ENCODE peak calls at places on chromosomes 4 and X, in nine cellular contexts. One of them, this sample, is unnamed.

GRCh38 chrX:56228914-56229313 is 3.2 kb upstream of the KLF8 start:
- DNase-seq in HCT116: no peak
- DNase-seq in CD8-positive, alpha-beta T cell: no peak
- DNase-seq in cardiac muscle cell: no peak
- DNase-seq in IMR-90: no peak
- DNase-seq in right lobe of liver: no peak
- DNase-seq in ovary: no peak
- DNase-seq in heart right ventricle: peak
- DNase-seq in uterus: no peak
- DNase-seq in this sample: no peak

GRCh38 chrX:9465380-9466114 is 689 bp downstream of the TBL1X start:
- DNase-seq in HCT116: no peak
- DNase-seq in CD8-positive, alpha-beta T cell: no peak
- DNase-seq in cardiac muscle cell: no peak
- DNase-seq in IMR-90: no peak
- DNase-seq in right lobe of liver: peak
- DNase-seq in ovary: peak
- DNase-seq in heart right ventricle: peak
- DNase-seq in uterus: no peak
- DNase-seq in this sample: peak

GRCh38 chr4:92170340-92170739 is 133.4 kb upstream of the GRID2 start:
- DNase-seq in HCT116: no peak
- DNase-seq in CD8-positive, alpha-beta T cell: no peak
- DNase-seq in cardiac muscle cell: no peak
- DNase-seq in IMR-90: no peak
- DNase-seq in right lobe of liver: no peak
- DNase-seq in ovary: no peak
- DNase-seq in heart right ventricle: no peak
- DNase-seq in uterus: no peak
- DNase-seq in this sample: no peak

GRCh38 chr4:141350122-141350904 is 129.6 kb downstream of the ZNF330 start:
- DNase-seq in HCT116: no peak
- DNase-seq in CD8-positive, alpha-beta T cell: no peak
- DNase-seq in cardiac muscle cell: peak
- DNase-seq in IMR-90: peak
- DNase-seq in right lobe of liver: peak
- DNase-seq in ovary: no peak
- DNase-seq in heart right ventricle: no peak
- DNase-seq in uterus: peak
- DNase-seq in this sample: peak

GRCh38 chr4:78940752-78941151 is 1.5 kb upstream of the PAQR3 start:
- DNase-seq in HCT116: no peak
- DNase-seq in CD8-positive, alpha-beta T cell: no peak
- DNase-seq in cardiac muscle cell: no peak
- DNase-seq in IMR-90: no peak
- DNase-seq in right lobe of liver: no peak
- DNase-seq in ovary: no peak
- DNase-seq in heart right ventricle: no peak
- DNase-seq in uterus: no peak
- DNase-seq in this sample: no peak

GRCh38 chrX:5632061-5632614 is 596.5 kb downstream of the NLGN4X start:
- DNase-seq in HCT116: no peak
- DNase-seq in CD8-positive, alpha-beta T cell: no peak
- DNase-seq in cardiac muscle cell: no peak
- DNase-seq in IMR-90: no peak
- DNase-seq in right lobe of liver: no peak
- DNase-seq in ovary: no peak
- DNase-seq in heart right ventricle: no peak
- DNase-seq in uterus: no peak
- DNase-seq in this sample: no peak

GRCh38 chr4:33959519-33959918 is 2284.8 kb downstream of the ARAP2 start:
- DNase-seq in HCT116: no peak
- DNase-seq in CD8-positive, alpha-beta T cell: no peak
- DNase-seq in cardiac muscle cell: peak
- DNase-seq in IMR-90: no peak
- DNase-seq in right lobe of liver: no peak
- DNase-seq in ovary: no peak
- DNase-seq in heart right ventricle: no peak
- DNase-seq in uterus: no peak
- DNase-seq in this sample: no peak

GRCh38 chr4:3851211-3851610 is 85.0 kb downstream of the ADRA2C start:
- DNase-seq in HCT116: no peak
- DNase-seq in CD8-positive, alpha-beta T cell: no peak
- DNase-seq in cardiac muscle cell: no peak
- DNase-seq in IMR-90: peak
- DNase-seq in right lobe of liver: no peak
- DNase-seq in ovary: no peak
- DNase-seq in heart right ventricle: no peak
- DNase-seq in uterus: no peak
- DNase-seq in this sample: no peak

GRCh38 chrX:29530520-29530919 is 684.8 kb upstream of the MAGEB2 start:
- DNase-seq in HCT116: no peak
- DNase-seq in CD8-positive, alpha-beta T cell: no peak
- DNase-seq in cardiac muscle cell: peak
- DNase-seq in IMR-90: peak
- DNase-seq in right lobe of liver: no peak
- DNase-seq in ovary: no peak
- DNase-seq in heart right ventricle: no peak
- DNase-seq in uterus: no peak
- DNase-seq in this sample: peak

GRCh38 chr4:87916636-87917035 is 58.9 kb upstream of the SPP1 start:
- DNase-seq in HCT116: no peak
- DNase-seq in CD8-positive, alpha-beta T cell: no peak
- DNase-seq in cardiac muscle cell: peak
- DNase-seq in IMR-90: no peak
- DNase-seq in right lobe of liver: no peak
- DNase-seq in ovary: no peak
- DNase-seq in heart right ventricle: no peak
- DNase-seq in uterus: no peak
- DNase-seq in this sample: no peak

GRCh38 chr4:140666889-140667614 is 89.1 kb downstream of the TBC1D9 start:
- DNase-seq in HCT116: no peak
- DNase-seq in CD8-positive, alpha-beta T cell: no peak
- DNase-seq in cardiac muscle cell: no peak
- DNase-seq in IMR-90: no peak
- DNase-seq in right lobe of liver: peak
- DNase-seq in ovary: no peak
- DNase-seq in heart right ventricle: no peak
- DNase-seq in uterus: no peak
- DNase-seq in this sample: no peak

GRCh38 chr4:72110886-72111285 is 79.1 kb downstream of the NPFFR2 start:
- DNase-seq in HCT116: no peak
- DNase-seq in CD8-positive, alpha-beta T cell: no peak
- DNase-seq in cardiac muscle cell: no peak
- DNase-seq in IMR-90: no peak
- DNase-seq in right lobe of liver: no peak
- DNase-seq in ovary: no peak
- DNase-seq in heart right ventricle: no peak
- DNase-seq in uterus: no peak
- DNase-seq in this sample: no peak

GRCh38 chr4:7390366-7390765 is 44.4 kb downstream of the PSAPL1 start:
- DNase-seq in HCT116: no peak
- DNase-seq in CD8-positive, alpha-beta T cell: no peak
- DNase-seq in cardiac muscle cell: no peak
- DNase-seq in IMR-90: no peak
- DNase-seq in right lobe of liver: no peak
- DNase-seq in ovary: no peak
- DNase-seq in heart right ventricle: no peak
- DNase-seq in uterus: no peak
- DNase-seq in this sample: no peak

GRCh38 chr4:117134386-117134785 is 49.0 kb upstream of the TRAM1L1 start:
- DNase-seq in HCT116: peak
- DNase-seq in CD8-positive, alpha-beta T cell: no peak
- DNase-seq in cardiac muscle cell: peak
- DNase-seq in IMR-90: peak
- DNase-seq in right lobe of liver: no peak
- DNase-seq in ovary: no peak
- DNase-seq in heart right ventricle: no peak
- DNase-seq in uterus: no peak
- DNase-seq in this sample: peak

GRCh38 chr4:2251795-2252529 is 9.9 kb downstream of the MXD4 start:
- DNase-seq in HCT116: no peak
- DNase-seq in CD8-positive, alpha-beta T cell: no peak
- DNase-seq in cardiac muscle cell: no peak
- DNase-seq in IMR-90: no peak
- DNase-seq in right lobe of liver: peak
- DNase-seq in ovary: no peak
- DNase-seq in heart right ventricle: no peak
- DNase-seq in uterus: no peak
- DNase-seq in this sample: no peak

GRCh38 chr4:7206856-7207567 is 14.7 kb downstream of the SORCS2 start:
- DNase-seq in HCT116: no peak
- DNase-seq in CD8-positive, alpha-beta T cell: no peak
- DNase-seq in cardiac muscle cell: peak
- DNase-seq in IMR-90: peak
- DNase-seq in right lobe of liver: peak
- DNase-seq in ovary: peak
- DNase-seq in heart right ventricle: peak
- DNase-seq in uterus: peak
- DNase-seq in this sample: peak

GRCh38 chr4:100547541-100548208 is 29.9 kb upstream of the EMCN start:
- DNase-seq in HCT116: no peak
- DNase-seq in CD8-positive, alpha-beta T cell: no peak
- DNase-seq in cardiac muscle cell: no peak
- DNase-seq in IMR-90: no peak
- DNase-seq in right lobe of liver: no peak
- DNase-seq in ovary: no peak
- DNase-seq in heart right ventricle: no peak
- DNase-seq in uterus: no peak
- DNase-seq in this sample: no peak

GRCh38 chr4:153788419-153789276 is at the start of gene SFRP2:
- DNase-seq in HCT116: no peak
- DNase-seq in CD8-positive, alpha-beta T cell: no peak
- DNase-seq in cardiac muscle cell: no peak
- DNase-seq in IMR-90: no peak
- DNase-seq in right lobe of liver: peak
- DNase-seq in ovary: no peak
- DNase-seq in heart right ventricle: no peak
- DNase-seq in uterus: no peak
- DNase-seq in this sample: no peak
- H3K27ac ChIP-seq in HCT116: no peak
- H3K27ac ChIP-seq in CD8-positive, alpha-beta T cell: no peak
- H3K27ac ChIP-seq in cardiac muscle cell: no peak
- H3K27ac ChIP-seq in IMR-90: no peak
- H3K27ac ChIP-seq in right lobe of liver: no peak
- H3K27ac ChIP-seq in ovary: no peak
- H3K27ac ChIP-seq in heart right ventricle: no peak
- H3K27ac ChIP-seq in uterus: no peak
- H3K27ac ChIP-seq in this sample: no peak

DNA sequence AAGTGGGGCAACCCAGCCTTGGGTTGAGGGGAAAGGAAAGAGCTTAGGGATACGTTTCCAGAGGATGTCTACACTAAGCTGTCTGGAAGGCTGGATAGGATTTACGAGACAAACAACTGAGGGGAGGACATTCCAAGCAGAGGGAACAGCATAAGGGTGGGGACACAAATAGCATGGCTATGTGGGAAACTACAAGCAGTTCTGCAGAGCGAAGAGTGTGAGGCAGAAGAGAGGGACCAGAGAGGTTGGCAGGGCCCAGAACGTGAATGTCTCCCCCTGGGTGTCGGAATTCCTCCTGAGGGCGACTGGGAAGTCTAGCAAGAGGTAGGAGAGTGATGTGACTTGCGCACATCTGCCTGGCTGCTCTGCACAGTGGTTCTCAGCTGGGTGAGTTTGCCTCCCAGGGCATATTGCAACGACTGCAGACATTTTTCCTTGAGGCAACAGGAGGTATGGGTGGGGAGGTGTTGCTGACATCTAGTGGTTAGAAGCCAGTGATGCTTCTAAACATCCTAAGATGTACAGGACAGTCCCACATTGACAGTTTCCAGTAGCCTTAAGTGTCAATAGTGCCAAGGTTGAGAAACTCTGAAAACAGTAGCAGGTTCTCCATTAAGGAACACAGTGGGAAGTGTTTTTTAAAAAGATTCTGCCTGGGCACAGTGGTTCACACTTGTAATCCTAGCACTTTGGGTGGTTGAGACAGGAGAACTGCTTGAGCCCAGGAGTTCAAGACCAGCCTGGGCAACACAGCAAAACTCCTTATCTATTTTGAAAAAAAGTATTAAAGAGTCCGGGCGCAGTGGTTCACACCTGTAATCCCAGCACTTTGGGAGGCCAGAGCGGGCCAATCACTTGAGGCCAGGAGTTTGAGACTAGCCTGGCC is 9.2 kb downstream of the NDUFA1 start:
- DNase-seq in HCT116: peak
- DNase-seq in CD8-positive, alpha-beta T cell: no peak
- DNase-seq in cardiac muscle cell: peak
- DNase-seq in IMR-90: peak
- DNase-seq in right lobe of liver: no peak
- DNase-seq in ovary: no peak
- DNase-seq in heart right ventricle: peak
- DNase-seq in uterus: no peak
- DNase-seq in this sample: peak
- TF ChIP-seq CTCF in HCT116: peak
- TF ChIP-seq CTCF in CD8-positive, alpha-beta T cell: peak
- TF ChIP-seq CTCF in cardiac muscle cell: peak
- TF ChIP-seq CTCF in IMR-90: peak
- TF ChIP-seq CTCF in right lobe of liver: peak
- TF ChIP-seq CTCF in ovary: peak
- TF ChIP-seq CTCF in heart right ventricle: peak
- TF ChIP-seq CTCF in uterus: peak
- TF ChIP-seq CTCF in this sample: peak

GRCh38 chrX:86436116-86436515 is 287.9 kb downstream of the DACH2 start:
- DNase-seq in HCT116: no peak
- DNase-seq in CD8-positive, alpha-beta T cell: no peak
- DNase-seq in cardiac muscle cell: no peak
- DNase-seq in IMR-90: no peak
- DNase-seq in right lobe of liver: no peak
- DNase-seq in ovary: no peak
- DNase-seq in heart right ventricle: no peak
- DNase-seq in uterus: no peak
- DNase-seq in this sample: no peak
- H3K27ac ChIP-seq in HCT116: no peak
- H3K27ac ChIP-seq in CD8-positive, alpha-beta T cell: no peak
- H3K27ac ChIP-seq in cardiac muscle cell: no peak
- H3K27ac ChIP-seq in IMR-90: no peak
- H3K27ac ChIP-seq in right lobe of liver: no peak
- H3K27ac ChIP-seq in ovary: no peak
- H3K27ac ChIP-seq in heart right ventricle: no peak
- H3K27ac ChIP-seq in uterus: no peak
- H3K27ac ChIP-seq in this sample: no peak

DNA sequence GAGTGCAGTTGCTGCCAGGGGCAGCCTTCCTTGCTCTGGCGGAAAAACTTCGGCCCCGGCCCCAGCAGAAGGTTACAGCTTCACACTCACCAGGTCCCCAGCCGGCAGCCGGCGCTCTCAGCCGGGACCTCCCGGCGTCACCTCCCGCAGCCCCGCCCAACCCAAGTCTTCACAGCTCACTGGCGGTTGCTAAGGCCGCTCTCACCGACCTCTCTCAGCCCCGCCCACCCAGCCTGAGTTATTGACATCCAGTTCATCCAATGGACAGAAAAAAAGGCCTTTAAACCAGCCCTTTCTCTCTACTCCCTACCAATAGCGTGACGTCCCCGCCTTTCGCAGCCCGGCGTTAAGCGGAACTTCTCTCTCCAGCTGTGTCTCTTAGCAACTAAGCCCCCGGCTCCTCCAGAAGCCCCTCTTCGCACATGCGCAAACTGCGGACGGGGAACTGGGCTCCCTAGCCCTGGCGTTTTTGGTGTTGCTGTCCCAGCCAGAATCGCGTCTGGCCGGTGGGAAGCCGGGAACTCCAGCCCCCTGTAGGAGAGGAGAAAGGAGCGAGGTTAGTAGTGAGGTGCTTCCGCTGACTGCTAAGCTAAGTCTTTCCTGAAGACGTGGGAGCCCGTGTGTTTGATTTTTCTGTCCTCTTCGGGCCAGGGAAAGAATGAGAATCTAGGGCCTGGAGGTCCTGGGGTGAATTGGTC is at the start of gene BBS12:
- DNase-seq in HCT116: peak
- DNase-seq in CD8-positive, alpha-beta T cell: peak
- DNase-seq in cardiac muscle cell: peak
- DNase-seq in IMR-90: peak
- DNase-seq in right lobe of liver: peak
- DNase-seq in ovary: peak
- DNase-seq in heart right ventricle: peak
- DNase-seq in uterus: peak
- DNase-seq in this sample: peak
- TF ChIP-seq CTCF in HCT116: no peak
- TF ChIP-seq CTCF in CD8-positive, alpha-beta T cell: no peak
- TF ChIP-seq CTCF in cardiac muscle cell: peak
- TF ChIP-seq CTCF in IMR-90: peak
- TF ChIP-seq CTCF in right lobe of liver: peak
- TF ChIP-seq CTCF in ovary: no peak
- TF ChIP-seq CTCF in heart right ventricle: peak
- TF ChIP-seq CTCF in uterus: peak
- TF ChIP-seq CTCF in this sample: peak